ENCODE peak calls at places on chromosomes 16 and 17, in eight cellular contexts. One of them, this sample, is unnamed.

GRCh38 chr16:17343028-17343427 is 127.7 kb downstream of the XYLT1 start:
- DNase-seq in activated gamma-delta T cell treated with Interleukin-2 at 50 U/mL for 16 hours: peak; percentile 37
- DNase-seq in GM10248: peak; percentile 54
- DNase-seq in neural progenitor cell: no peak
- DNase-seq in amygdala: no peak
- DNase-seq in NCI-H748 treated with DMSO at 0.1 percent for 48 hours: no peak
- DNase-seq in upper lobe of right lung: no peak
- DNase-seq in dorsolateral prefrontal cortex: no peak
- DNase-seq in this sample: no peak

GRCh38 chr16:2963611-2964415 is at the start of gene KREMEN2:
- DNase-seq in activated gamma-delta T cell treated with Interleukin-2 at 50 U/mL for 16 hours: no peak
- DNase-seq in GM10248: peak; percentile 56
- DNase-seq in neural progenitor cell: peak; percentile 79
- DNase-seq in amygdala: no peak
- DNase-seq in NCI-H748 treated with DMSO at 0.1 percent for 48 hours: no peak
- DNase-seq in upper lobe of right lung: no peak
- DNase-seq in dorsolateral prefrontal cortex: no peak
- DNase-seq in this sample: peak; percentile 44

GRCh38 chr17:80840011-80840410 is 151.6 kb upstream of the CHMP6 start:
- DNase-seq in activated gamma-delta T cell treated with Interleukin-2 at 50 U/mL for 16 hours: no peak
- DNase-seq in GM10248: no peak
- DNase-seq in neural progenitor cell: no peak
- DNase-seq in amygdala: no peak
- DNase-seq in NCI-H748 treated with DMSO at 0.1 percent for 48 hours: no peak
- DNase-seq in upper lobe of right lung: no peak
- DNase-seq in dorsolateral prefrontal cortex: no peak
- DNase-seq in this sample: no peak

GRCh38 chr16:66189951-66190350 is 176.5 kb upstream of the CDH5 start:
- DNase-seq in activated gamma-delta T cell treated with Interleukin-2 at 50 U/mL for 16 hours: no peak
- DNase-seq in GM10248: no peak
- DNase-seq in neural progenitor cell: no peak
- DNase-seq in amygdala: no peak
- DNase-seq in NCI-H748 treated with DMSO at 0.1 percent for 48 hours: no peak
- DNase-seq in upper lobe of right lung: no peak
- DNase-seq in dorsolateral prefrontal cortex: no peak
- DNase-seq in this sample: no peak

GRCh38 chr16:35188288-35189155 is 1729.1 kb downstream of the TP53TG3F start:
- DNase-seq in activated gamma-delta T cell treated with Interleukin-2 at 50 U/mL for 16 hours: no peak
- DNase-seq in GM10248: no peak
- DNase-seq in neural progenitor cell: no peak
- DNase-seq in amygdala: no peak
- DNase-seq in NCI-H748 treated with DMSO at 0.1 percent for 48 hours: peak; percentile 2
- DNase-seq in upper lobe of right lung: peak; percentile 60
- DNase-seq in dorsolateral prefrontal cortex: no peak
- DNase-seq in this sample: no peak

GRCh38 chr17:44464037-44464436 is 39.2 kb downstream of the GPATCH8 start:
- DNase-seq in activated gamma-delta T cell treated with Interleukin-2 at 50 U/mL for 16 hours: no peak
- DNase-seq in GM10248: no peak
- DNase-seq in neural progenitor cell: no peak
- DNase-seq in amygdala: no peak
- DNase-seq in NCI-H748 treated with DMSO at 0.1 percent for 48 hours: no peak
- DNase-seq in upper lobe of right lung: no peak
- DNase-seq in dorsolateral prefrontal cortex: no peak
- DNase-seq in this sample: no peak

GRCh38 chr16:4273858-4274291 is 1.1 kb upstream of the TFAP4 start:
- DNase-seq in activated gamma-delta T cell treated with Interleukin-2 at 50 U/mL for 16 hours: peak; percentile 54
- DNase-seq in GM10248: peak; percentile 67
- DNase-seq in neural progenitor cell: peak; percentile 76
- DNase-seq in amygdala: no peak
- DNase-seq in NCI-H748 treated with DMSO at 0.1 percent for 48 hours: no peak
- DNase-seq in upper lobe of right lung: peak; percentile 87
- DNase-seq in dorsolateral prefrontal cortex: no peak
- DNase-seq in this sample: peak; percentile 14

GRCh38 chr17:80760501-80760900 is 215.9 kb downstream of the RPTOR start:
- DNase-seq in activated gamma-delta T cell treated with Interleukin-2 at 50 U/mL for 16 hours: no peak
- DNase-seq in GM10248: no peak
- DNase-seq in neural progenitor cell: no peak
- DNase-seq in amygdala: no peak
- DNase-seq in NCI-H748 treated with DMSO at 0.1 percent for 48 hours: peak; percentile 73
- DNase-seq in upper lobe of right lung: no peak
- DNase-seq in dorsolateral prefrontal cortex: no peak
- DNase-seq in this sample: peak; percentile 97

GRCh38 chr17:51860934-51861561 is 297.5 kb downstream of the CA10 start:
- DNase-seq in activated gamma-delta T cell treated with Interleukin-2 at 50 U/mL for 16 hours: no peak
- DNase-seq in GM10248: peak; percentile 19
- DNase-seq in neural progenitor cell: peak; percentile 83
- DNase-seq in amygdala: no peak
- DNase-seq in NCI-H748 treated with DMSO at 0.1 percent for 48 hours: peak; percentile 38
- DNase-seq in upper lobe of right lung: no peak
- DNase-seq in dorsolateral prefrontal cortex: no peak
- DNase-seq in this sample: peak; percentile 58

GRCh38 chr17:72790194-72790593 is 302.3 kb downstream of the SLC39A11 start:
- DNase-seq in activated gamma-delta T cell treated with Interleukin-2 at 50 U/mL for 16 hours: no peak
- DNase-seq in GM10248: no peak
- DNase-seq in neural progenitor cell: no peak
- DNase-seq in amygdala: no peak
- DNase-seq in NCI-H748 treated with DMSO at 0.1 percent for 48 hours: no peak
- DNase-seq in upper lobe of right lung: no peak
- DNase-seq in dorsolateral prefrontal cortex: no peak
- DNase-seq in this sample: peak; percentile 73

GRCh38 chr17:81932333-81932983 is 4.6 kb downstream of the PYCR1 start:
- DNase-seq in activated gamma-delta T cell treated with Interleukin-2 at 50 U/mL for 16 hours: no peak
- DNase-seq in GM10248: no peak
- DNase-seq in neural progenitor cell: no peak
- DNase-seq in amygdala: no peak
- DNase-seq in NCI-H748 treated with DMSO at 0.1 percent for 48 hours: no peak
- DNase-seq in upper lobe of right lung: no peak
- DNase-seq in dorsolateral prefrontal cortex: no peak
- DNase-seq in this sample: no peak